ENCODE peak calls at places on chromosomes 12 and 14, in nine cellular contexts. W is lung, B is transverse colon, L is astrocyte of the spinal cord, D is uterus, P is cardiac muscle cell, Z is ovary, H is endothelial cell of umbilical vein, J is fibroblast of the aortic adventitia. O is an unnamed sample.

GRCh38 chr14:92952497-92953298 is 29.7 kb downstream of the CHGA start:
- DNase-seq in P (no peak), H (no peak), Z (no peak), L (no peak), J (no peak), D (no peak), W (no peak), B (no peak), O (no peak)

GRCh38 chr12:89345830-89346740 is 6.2 kb downstream of the DUSP6 start:
- DNase-seq in Z (no peak), B (peak), H (peak), D (peak), L (peak), J (peak), P (peak), W (peak), O (peak)

GRCh38 chr14:90544566-90544965 is 147.7 kb downstream of the CALM1 start:
- DNase-seq in H (no peak), B (no peak), J (no peak), P (no peak), Z (no peak), W (no peak), L (no peak), D (no peak), O (no peak)

GRCh38 chr12:49507139-49507538 is 31.7 kb upstream of the KCNH3 start:
- DNase-seq in H (peak), P (no peak), D (no peak), B (no peak), L (peak), W (no peak), J (peak), Z (no peak), O (no peak)

GRCh38 chr14:100568164-100568997 is 18.8 kb downstream of the BEGAIN start:
- DNase-seq in D (no peak), P (no peak), H (no peak), L (no peak), Z (no peak), J (no peak), B (no peak), W (no peak), O (peak)

GRCh38 chr12:66176525-66176924 is 6.7 kb upstream of the TMBIM4 start:
- DNase-seq in D (no peak), B (no peak), L (no peak), Z (no peak), P (no peak), W (no peak), J (peak), H (peak), O (no peak)

GRCh38 chr14:96275182-96276112 is 19.4 kb downstream of the BDKRB1 start:
- DNase-seq in P (peak), Z (peak), B (peak), L (peak), D (peak), J (peak), W (peak), H (peak), O (peak)

GRCh38 chr14:50402965-50403364 is 6.3 kb upstream of the CDKL1 start:
- DNase-seq in B (no peak), H (no peak), P (no peak), D (no peak), Z (no peak), J (no peak), W (no peak), L (peak), O (no peak)

GRCh38 chr12:118061011-118061875 is at the start of gene WSB2:
- DNase-seq in J (peak), H (peak), W (peak), Z (peak), P (peak), L (peak), D (peak), B (peak), O (peak)

GRCh38 chr14:99718031-99718810 is 34.1 kb downstream of the CYP46A1 start:
- DNase-seq in W (peak), Z (no peak), D (no peak), H (no peak), P (no peak), B (no peak), L (no peak), J (no peak), O (no peak)

GRCh38 chr12:62123721-62124203 is 136.4 kb upstream of the USP15 start:
- DNase-seq in H (peak), P (peak), L (peak), B (peak), Z (peak), D (no peak), W (no peak), J (peak), O (peak)

GRCh38 chr12:98449601-98450000 is 65.8 kb upstream of the TMPO start:
- DNase-seq in J (no peak), W (no peak), L (no peak), B (no peak), P (no peak), Z (no peak), D (no peak), H (no peak), O (no peak)

GRCh38 chr14:103313704-103314103 is 20.3 kb upstream of the EIF5 start:
- DNase-seq in D (no peak), J (peak), L (no peak), P (no peak), B (no peak), H (peak), W (no peak), Z (no peak), O (no peak)

GRCh38 chr12:92434607-92435025 is 268.2 kb upstream of the PLEKHG7 start:
- DNase-seq in B (no peak), L (no peak), H (no peak), W (no peak), J (no peak), Z (no peak), P (no peak), D (no peak), O (no peak)

GRCh38 chr14:30608533-30609006 is 13.5 kb upstream of the SCFD1 start:
- DNase-seq in B (peak), P (no peak), L (peak), D (no peak), J (peak), H (no peak), Z (no peak), W (no peak), O (no peak)

GRCh38 chr14:30614155-30614554 is 8.0 kb upstream of the SCFD1 start:
- DNase-seq in H (no peak), B (no peak), J (no peak), W (no peak), P (no peak), D (no peak), L (no peak), Z (no peak), O (no peak)

GRCh38 chr14:30607156-30607780 is 14.9 kb upstream of the SCFD1 start:
- DNase-seq in D (no peak), L (peak), B (no peak), P (no peak), H (no peak), Z (no peak), W (no peak), J (no peak), O (no peak)

GRCh38 chr14:30610719-30611388 is 11.3 kb upstream of the SCFD1 start:
- DNase-seq in D (peak), L (peak), Z (peak), J (peak), H (peak), B (peak), P (peak), W (peak), O (no peak)
- TF ChIP-seq CTCF in D (no peak), L (peak), Z (no peak), J (peak), H (peak), B (peak), P (peak), W (peak), O (no peak)

DNA sequence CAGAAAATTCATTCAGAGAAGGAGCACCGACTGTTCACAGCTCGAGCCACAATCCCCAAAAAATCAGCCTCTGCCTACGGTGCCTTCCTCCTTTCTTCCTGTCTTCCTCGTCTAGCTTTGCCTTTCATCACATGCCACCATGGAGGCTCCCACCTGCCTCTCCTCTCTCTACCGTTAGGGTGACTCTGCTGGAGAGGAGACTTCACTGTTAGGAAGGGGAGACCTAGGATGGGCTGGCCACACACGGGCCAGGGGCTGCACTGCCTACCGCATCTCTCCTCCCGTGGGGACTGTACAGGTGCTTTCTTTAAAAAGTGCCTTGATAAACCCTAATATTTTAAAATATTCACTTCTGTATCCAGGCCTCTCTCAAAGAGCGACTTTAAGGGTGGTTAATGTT is 1104.7 kb downstream of the BCL11B start:
- DNase-seq in W (no peak), J (no peak), H (no peak), Z (no peak), L (no peak), B (no peak), P (no peak), D (no peak), O (no peak)
- TF ChIP-seq CTCF in W (no peak), J (no peak), H (no peak), Z (no peak), L (no peak), B (no peak), P (no peak), D (no peak), O (no peak)

GRCh38 chr14:104768437-104769323 is 15.7 kb downstream of the SIVA1 start:
- DNase-seq in J (peak), P (peak), B (peak), W (peak), D (peak), H (peak), L (peak), Z (peak), O (peak)
- TF ChIP-seq CTCF in J (peak), P (peak), B (peak), W (peak), D (peak), H (peak), L (peak), Z (peak), O (peak)

GRCh38 chr12:6321905-6322304 is 11.4 kb downstream of the PLEKHG6 start:
- DNase-seq in H (peak), W (no peak), Z (no peak), P (no peak), L (no peak), D (no peak), B (no peak), J (no peak), O (no peak)
- TF ChIP-seq CTCF in H (no peak), W (no peak), Z (no peak), P (no peak), L (no peak), D (no peak), B (no peak), J (no peak), O (no peak)

DNA sequence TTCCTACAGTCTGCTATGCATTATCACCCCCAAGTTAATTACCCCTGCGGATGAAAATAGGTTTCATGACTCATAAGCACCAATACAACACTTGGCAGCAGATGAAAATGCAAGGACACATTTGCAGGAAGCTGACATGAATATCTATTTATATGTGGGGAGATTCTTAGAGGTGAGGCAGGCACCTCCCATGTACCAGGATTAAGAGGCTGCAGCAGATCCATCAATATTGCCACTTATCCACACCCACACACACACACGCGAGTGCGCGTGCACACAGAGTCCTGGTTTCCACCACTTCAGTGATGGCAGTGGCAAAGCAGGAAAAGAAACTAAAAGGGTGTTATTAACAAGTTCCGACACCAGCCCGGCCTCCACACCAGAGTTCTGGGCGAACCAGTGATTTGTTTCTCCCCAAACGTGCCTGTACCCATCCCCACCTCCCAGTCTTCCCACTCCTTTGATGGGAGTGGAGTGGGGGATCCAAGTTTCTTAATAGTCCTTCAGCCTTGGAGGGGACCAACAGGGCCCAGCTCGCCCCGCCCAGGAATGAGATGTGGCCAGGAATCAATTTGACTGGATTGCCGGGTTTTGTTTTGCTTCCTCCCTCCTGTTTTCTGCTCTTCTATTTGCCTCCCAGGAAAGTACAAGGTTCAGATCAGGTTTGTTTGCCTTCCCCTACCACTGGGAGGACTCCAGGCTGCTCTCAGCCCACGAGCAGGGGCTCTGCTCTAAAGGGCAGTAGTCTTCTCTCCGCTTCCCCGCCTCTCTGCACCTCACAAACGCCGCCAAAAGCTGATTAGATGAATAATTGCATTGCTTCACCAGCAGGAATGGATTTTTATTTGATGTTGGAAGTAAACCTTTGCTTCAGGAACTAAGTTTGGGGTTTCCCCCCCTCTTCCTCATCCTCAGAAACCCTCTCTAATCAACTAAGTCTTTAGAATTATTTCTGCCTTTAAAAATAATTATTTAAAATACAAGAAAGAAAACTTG is 5.2 kb downstream of the IRF2BPL start:
- DNase-seq in H (peak), D (peak), P (peak), Z (peak), J (peak), B (peak), L (peak), W (no peak), O (no peak)
- TF ChIP-seq CTCF in H (no peak), D (peak), P (peak), Z (peak), J (peak), B (peak), L (peak), W (no peak), O (no peak)

GRCh38 chr14:69287096-69287991 is 27.4 kb downstream of the GALNT16 start:
- DNase-seq in P (no peak), Z (no peak), J (no peak), D (no peak), B (no peak), L (peak), H (no peak), W (no peak), O (no peak)

GRCh38 chr14:69288956-69289705 is 29.2 kb downstream of the GALNT16 start:
- DNase-seq in Z (no peak), L (no peak), D (no peak), B (no peak), W (no peak), H (no peak), P (no peak), J (no peak), O (no peak)

GRCh38 chr14:69289811-69290520 is 30.0 kb downstream of the GALNT16 start:
- DNase-seq in B (no peak), Z (no peak), D (no peak), L (no peak), H (no peak), P (no peak), J (no peak), W (no peak), O (no peak)

GRCh38 chr14:69285661-69286255 is 25.8 kb downstream of the GALNT16 start:
- DNase-seq in J (no peak), D (no peak), P (no peak), B (no peak), H (no peak), L (no peak), Z (no peak), W (no peak), O (no peak)

DNA sequence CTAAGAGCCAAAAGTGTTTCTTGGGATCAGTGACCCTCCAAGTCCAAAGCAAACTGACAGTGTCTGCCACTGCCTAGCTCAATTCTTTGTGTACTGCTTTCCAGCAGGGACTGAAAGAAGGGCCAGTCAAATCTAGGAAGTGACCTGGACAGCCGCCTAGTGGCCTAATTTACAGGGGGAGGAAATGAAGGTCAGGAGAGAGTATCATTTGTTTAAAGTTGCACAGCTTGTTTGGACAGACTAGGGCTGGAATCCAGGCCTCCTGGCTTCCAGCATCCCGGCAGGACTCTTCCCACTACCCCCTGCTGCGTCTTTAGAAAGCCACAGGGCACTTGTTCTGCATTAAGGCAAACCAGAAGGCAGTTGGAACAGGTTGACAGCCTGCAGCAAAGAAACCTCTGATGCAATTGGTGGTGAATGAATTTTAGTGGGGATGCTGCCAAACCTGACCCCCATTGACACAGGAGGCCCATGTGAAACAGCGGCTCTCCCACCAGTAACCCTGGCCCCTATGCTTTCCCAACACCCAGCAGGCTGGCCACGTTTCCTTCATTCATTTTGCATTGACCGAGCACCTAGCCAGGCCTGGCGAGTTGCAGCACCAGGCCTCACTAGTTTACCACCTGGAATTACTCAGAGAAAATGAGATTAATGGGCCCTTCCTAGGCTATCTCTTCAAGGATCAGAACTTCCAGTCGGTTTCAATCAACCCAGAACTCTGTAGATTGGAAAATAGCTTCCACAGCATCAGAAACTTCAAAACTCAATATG is 28.2 kb downstream of the GALNT16 start:
- DNase-seq in Z (peak), H (peak), P (peak), W (no peak), B (peak), J (peak), D (peak), L (peak), O (peak)
- TF ChIP-seq CTCF in Z (no peak), H (peak), P (peak), W (no peak), B (peak), J (peak), D (peak), L (peak), O (peak)

GRCh38 chr14:77026930-77027537 is 1.5 kb downstream of the IRF2BPL start:
- DNase-seq in W (no peak), L (peak), B (no peak), D (peak), P (peak), J (peak), H (peak), Z (peak), O (peak)
- TF ChIP-seq CTCF in W (no peak), L (no peak), B (no peak), D (peak), P (no peak), J (no peak), H (peak), Z (no peak), O (no peak)

DNA sequence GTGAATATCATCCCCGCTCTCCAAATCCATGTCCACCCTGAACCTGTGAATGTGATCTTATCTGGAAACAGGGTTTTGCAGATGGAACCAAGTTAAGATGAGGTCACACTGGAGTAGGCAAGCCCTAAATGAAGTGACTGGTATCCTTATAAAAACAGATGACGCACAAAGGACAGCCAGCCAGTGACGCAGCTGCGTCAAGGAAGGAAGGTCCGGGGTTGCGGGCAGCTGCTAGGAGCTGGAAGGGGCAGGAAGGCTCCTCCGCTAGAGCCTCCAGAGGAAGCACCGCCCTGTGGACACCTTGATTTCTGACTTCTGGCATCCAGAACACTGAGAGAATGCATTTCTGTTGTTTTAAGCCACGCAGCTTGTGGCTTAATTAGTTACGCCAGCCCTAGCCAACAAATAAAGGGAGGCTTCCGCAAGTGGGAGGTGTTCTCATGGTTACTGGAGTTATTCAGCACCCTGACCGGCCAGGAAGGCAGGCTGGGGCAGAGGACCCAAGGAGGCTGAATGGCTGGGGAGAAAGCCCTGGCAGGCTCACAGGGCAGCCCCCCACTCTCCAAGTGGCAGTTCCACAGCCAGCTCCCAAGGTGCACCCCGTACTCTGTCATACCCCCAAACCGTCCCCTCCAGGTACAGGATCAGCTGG is 127.6 kb upstream of the NCOR2 start:
- DNase-seq in B (no peak), Z (no peak), P (no peak), D (peak), L (peak), H (peak), J (peak), W (no peak), O (no peak)
- TF ChIP-seq CTCF in B (no peak), Z (no peak), P (no peak), D (no peak), L (peak), H (peak), J (peak), W (no peak), O (no peak)

O was measured in nephron progenitor cell.